ENCODE peak calls at places on chromosomes 13 and 19, in ten cellular contexts. U is progenitor cell of endocrine pancreas; I is aorta; H is osteoblast; D is hepatocyte; P is uterus; R is NCI-H510A; K is stimulated activated CD8-positive, alpha-beta memory T cell treated with anti-CD3 and anti-CD28 coated beads, Interleukin-15, amount 100 ng/mL, for 1 hour; V is lower lobe of right lung; T is activated naive CD4-positive, alpha-beta T cell treated with anti-CD3 and anti-CD28 coated beads, Interleukin-2, amount 10 ng/mL, durations not matched to agents 7 days and 5 days. J is an unnamed sample.

GRCh38 chr13:65787087-65787486 is 1443.0 kb downstream of the PCDH9 start:
- DNase-seq in D (no peak), V (no peak), U (no peak), R (no peak), K (no peak), T (no peak), I (no peak), H (no peak), P (no peak), J (no peak)

GRCh38 chr13:47656651-47657050 is 344.4 kb downstream of the SUCLA2 start:
- DNase-seq in I (no peak), V (no peak), K (no peak), D (no peak), P (no peak), R (no peak), H (no peak), T (no peak), U (no peak), J (no peak)

GRCh38 chr13:30984620-30985019 is 52.2 kb downstream of the TEX26 start:
- DNase-seq in I (no peak), K (no peak), R (no peak), T (no peak), D (no peak), U (no peak), P (no peak), H (no peak), V (no peak), J (no peak)

GRCh38 chr13:68897331-68897730 is 1210.3 kb upstream of the ATXN8OS start:
- DNase-seq in P (no peak), T (no peak), U (no peak), R (no peak), I (no peak), H (no peak), D (no peak), V (no peak), K (no peak), J (no peak)

GRCh38 chr13:39448831-39449230 is 154.2 kb downstream of the LHFPL6 start:
- DNase-seq in D (no peak), H (no peak), R (no peak), V (no peak), I (no peak), P (no peak), K (no peak), T (no peak), U (no peak), J (no peak)

GRCh38 chr13:51453308-51453958 is 597 bp upstream of the INTS6 start:
- DNase-seq in U (peak; percentile 65), D (peak; percentile 91), I (peak; percentile 93), T (peak; percentile 87), P (peak; percentile 87), K (peak; percentile 44), H (peak; percentile 94), V (peak; percentile 90), R (peak; percentile 59), J (peak; percentile 55)

GRCh38 chr19:14826006-14826405 is 9.0 kb downstream of the OR7A5 start:
- DNase-seq in K (no peak), R (no peak), P (no peak), D (no peak), I (no peak), H (no peak), U (no peak), V (no peak), T (no peak), J (no peak)

GRCh38 chr19:46616631-46617322 is 8.1 kb downstream of the PTGIR start:
- DNase-seq in U (no peak), H (peak; percentile 75), V (no peak), I (peak; percentile 84), P (no peak), T (peak; percentile 65), K (no peak), D (peak; percentile 83), R (peak; percentile 49), J (no peak)

GRCh38 chr19:21164541-21164940 is 22.7 kb downstream of the ZNF431 start:
- DNase-seq in H (peak; percentile 17), D (no peak), R (no peak), K (no peak), U (no peak), T (no peak), P (no peak), I (no peak), V (no peak), J (no peak)

J was measured in GM18507.